ENCODE peak calls at places on chromosomes 7 and 10, in eight cellular contexts. J is A549, U is T-helper 2 cell, V is NCI-H187 treated with DMSO at 0.1 percent for 48 hours, Z is ovary, A is KG1, S is EH, E is GM06990. B is an unnamed sample.

GRCh38 chr10:83539528-83540308 is 599.6 kb upstream of the GHITM start:
- DNase-seq in J (no peak), U (no peak), V (no peak), Z (peak), A (no peak), S (peak), E (peak), B (no peak)

GRCh38 chr7:111865430-111865829 is 303.1 kb upstream of the IMMP2L start:
- DNase-seq in J (no peak), U (no peak), V (no peak), Z (no peak), A (no peak), S (no peak), E (no peak), B (no peak)

GRCh38 chr10:110845756-110846620 is 25.7 kb upstream of the PDCD4 start:
- DNase-seq in J (peak), U (no peak), V (no peak), Z (no peak), A (no peak), S (no peak), E (no peak), B (no peak)

GRCh38 chr7:45920543-45921380 is at the start of gene IGFBP3:
- DNase-seq in J (peak), U (no peak), V (no peak), Z (peak), A (peak), S (peak), E (no peak), B (no peak)

GRCh38 chr7:517848-518629 is 1.6 kb downstream of the PDGFA start:
- DNase-seq in J (peak), U (no peak), V (no peak), Z (peak), A (no peak), S (peak), E (no peak), B (no peak)

GRCh38 chr10:97376413-97376812 is 24.7 kb downstream of the RRP12 start:
- DNase-seq in J (no peak), U (no peak), V (no peak), Z (no peak), A (no peak), S (no peak), E (no peak), B (no peak)

GRCh38 chr10:85997544-85997943 is 369.1 kb downstream of the GRID1 start:
- DNase-seq in J (no peak), U (no peak), V (no peak), Z (no peak), A (no peak), S (no peak), E (no peak), B (no peak)

GRCh38 chr7:117230276-117231046 is 92.4 kb downstream of the WNT2 start:
- DNase-seq in J (no peak), U (no peak), V (no peak), Z (no peak), A (no peak), S (peak), E (peak), B (no peak)

GRCh38 chr10:76336213-76336963 is 905.0 kb downstream of the LRMDA start:
- DNase-seq in J (peak), U (no peak), V (no peak), Z (peak), A (no peak), S (peak), E (no peak), B (no peak)

GRCh38 chr10:86038371-86038770 is 328.2 kb downstream of the GRID1 start:
- DNase-seq in J (no peak), U (no peak), V (no peak), Z (no peak), A (no peak), S (no peak), E (no peak), B (peak)

GRCh38 chr10:124598773-124599587 is 137.4 kb downstream of the LHPP start:
- DNase-seq in J (no peak), U (no peak), V (no peak), Z (no peak), A (no peak), S (no peak), E (no peak), B (no peak)

GRCh38 chr7:106947244-106947728 is 82.2 kb downstream of the PIK3CG start:
- DNase-seq in J (peak), U (no peak), V (peak), Z (peak), A (peak), S (peak), E (no peak), B (no peak)

GRCh38 chr7:73622909-73623797 is 1.2 kb downstream of the MLXIPL start:
- DNase-seq in J (no peak), U (no peak), V (no peak), Z (peak), A (no peak), S (no peak), E (no peak), B (no peak)

GRCh38 chr7:158362912-158363905 is 224.4 kb downstream of the PTPRN2 start:
- DNase-seq in J (no peak), U (no peak), V (no peak), Z (no peak), A (no peak), S (no peak), E (no peak), B (peak)

GRCh38 chr10:100996678-100997363 is 2.8 kb upstream of the LZTS2 start:
- DNase-seq in J (peak), U (no peak), V (no peak), Z (peak), A (peak), S (peak), E (no peak), B (no peak)

GRCh38 chr7:151631149-151631967 is 111.7 kb upstream of the RHEB start:
- DNase-seq in J (peak), U (no peak), V (no peak), Z (peak), A (no peak), S (peak), E (no peak), B (no peak)

GRCh38 chr7:85090138-85090537 is 96.7 kb downstream of the SEMA3D start:
- DNase-seq in J (no peak), U (no peak), V (no peak), Z (no peak), A (no peak), S (no peak), E (no peak), B (no peak)

GRCh38 chr10:78776746-78777145 is 292.0 kb upstream of the ZMIZ1 start:
- DNase-seq in J (no peak), U (no peak), V (no peak), Z (no peak), A (no peak), S (no peak), E (no peak), B (peak)

GRCh38 chr7:83267141-83267631 is 104.5 kb upstream of the PCLO start:
- DNase-seq in J (peak), U (no peak), V (peak), Z (no peak), A (no peak), S (peak), E (no peak), B (no peak)

GRCh38 chr7:121954803-121955202 is 81.8 kb downstream of the PTPRZ1 start:
- DNase-seq in J (no peak), U (no peak), V (no peak), Z (no peak), A (no peak), S (peak), E (no peak), B (no peak)

GRCh38 chr10:69123747-69124557 is at the start of gene VPS26A:
- DNase-seq in J (peak), U (peak), V (peak), Z (peak), A (peak), S (peak), E (peak), B (peak)

GRCh38 chr7:100957832-100958421 is 8.6 kb downstream of the MUC3A start:
- DNase-seq in J (peak), U (no peak), V (no peak), Z (no peak), A (no peak), S (no peak), E (no peak), B (no peak)

GRCh38 chr7:107725138-107725740 is 18.7 kb upstream of the CBLL1 start:
- DNase-seq in J (peak), U (no peak), V (no peak), Z (peak), A (no peak), S (peak), E (no peak), B (no peak)